ENCODE peak calls at places on chromosome 2, in ten cellular contexts. S, L, U, T, Y, D, F, H, Q and W are unnamed samples.

GRCh38 chr2:142863485-142863921 is 14.0 kb upstream of the KYNU start:
- DNase-seq in U (no peak), Y (peak), T (no peak), S (peak), H (no peak), D (peak), F (no peak), Q (no peak), L (no peak), W (no peak)

GRCh38 chr2:26696352-26696816 is 3.9 kb downstream of the KCNK3 start:
- DNase-seq in Y (no peak), F (peak), Q (no peak), U (no peak), D (peak), H (no peak), S (peak), T (no peak), L (no peak), W (no peak)

GRCh38 chr2:27830616-27831120 is 59.1 kb downstream of the MRPL33 start:
- DNase-seq in U (no peak), L (no peak), H (no peak), F (no peak), Q (no peak), S (no peak), T (no peak), D (no peak), Y (no peak), W (no peak)

GRCh38 chr2:88179228-88179679 is 9.1 kb downstream of the THNSL2 start:
- DNase-seq in L (no peak), T (no peak), H (no peak), D (no peak), S (no peak), F (no peak), Q (no peak), Y (no peak), U (no peak), W (no peak)

GRCh38 chr2:173831312-173832229 is 133.6 kb downstream of the SP3 start:
- DNase-seq in Q (no peak), F (no peak), T (no peak), D (peak), L (peak), U (no peak), S (no peak), H (no peak), Y (no peak), W (no peak)

GRCh38 chr2:169705927-169706326 is 11.7 kb downstream of the PHOSPHO2 start:
- DNase-seq in L (no peak), U (no peak), Q (no peak), Y (no peak), F (peak), S (peak), H (no peak), T (no peak), D (peak), W (no peak)

GRCh38 chr2:223049356-223049755 is 2.6 kb upstream of the KCNE4 start:
- DNase-seq in Q (no peak), T (no peak), H (no peak), D (no peak), U (no peak), S (no peak), L (no peak), F (no peak), Y (no peak), W (no peak)

GRCh38 chr2:3624059-3624794 is 29.3 kb downstream of the COLEC11 start:
- DNase-seq in U (no peak), D (no peak), F (no peak), Q (no peak), S (no peak), L (no peak), Y (no peak), T (no peak), H (no peak), W (peak)

GRCh38 chr2:85755122-85756027 is 1.6 kb downstream of the ATOH8 start:
- DNase-seq in F (no peak), S (peak), T (no peak), Y (no peak), H (peak), Q (no peak), U (peak), L (no peak), D (peak), W (no peak)

GRCh38 chr2:96315400-96316071 is 9.6 kb upstream of the ITPRIPL1 start:
- DNase-seq in U (peak), Y (no peak), F (peak), S (peak), Q (no peak), D (peak), H (peak), L (no peak), T (no peak), W (peak)

GRCh38 chr2:190507135-190507534 is 27.4 kb downstream of the NEMP2 start:
- DNase-seq in H (no peak), S (no peak), T (peak), L (no peak), Q (no peak), U (no peak), Y (no peak), F (no peak), D (no peak), W (no peak)

GRCh38 chr2:229562472-229563127 is 151.8 kb downstream of the DNER start:
- DNase-seq in S (no peak), Y (no peak), U (no peak), T (no peak), L (no peak), D (no peak), H (no peak), F (no peak), Q (no peak), W (no peak)

GRCh38 chr2:237865623-237866041 is 6.2 kb downstream of the RAMP1 start:
- DNase-seq in Q (no peak), T (no peak), Y (no peak), S (no peak), H (no peak), U (no peak), L (no peak), D (no peak), F (no peak), W (peak)

GRCh38 chr2:30527859-30528258 is 80.8 kb downstream of the LCLAT1 start:
- DNase-seq in H (no peak), S (peak), Q (no peak), D (peak), L (no peak), T (no peak), U (no peak), Y (no peak), F (no peak), W (no peak)

GRCh38 chr2:241224068-241224850 is 35.8 kb downstream of the ANO7 start:
- DNase-seq in F (no peak), Q (no peak), H (no peak), D (peak), Y (no peak), S (no peak), U (no peak), L (peak), T (no peak), W (no peak)